ENCODE peak calls at places on chromosomes 5 and 9, in six cellular contexts. One of them, this sample, is unnamed. For H3K27me3, the result is how much of the 10 kb centered on the place peaks cover.

GRCh38 chr9:83154087-83154736 is 91.3 kb upstream of the RASEF start:
- DNase-seq in heart right ventricle: no peak
- DNase-seq in stomach: peak
- DNase-seq in uterus: no peak
- DNase-seq in kidney epithelial cell: peak
- DNase-seq in effector memory CD4-positive, alpha-beta T cell: no peak
- DNase-seq in this sample: no peak

GRCh38 chr5:128376577-128376976 is 161.5 kb downstream of the FBN2 start:
- DNase-seq in heart right ventricle: no peak
- DNase-seq in stomach: no peak
- DNase-seq in uterus: no peak
- DNase-seq in kidney epithelial cell: no peak
- DNase-seq in effector memory CD4-positive, alpha-beta T cell: no peak
- DNase-seq in this sample: no peak

GRCh38 chr9:13524245-13524644 is 244.8 kb upstream of the MPDZ start:
- DNase-seq in heart right ventricle: no peak
- DNase-seq in stomach: no peak
- DNase-seq in uterus: no peak
- DNase-seq in kidney epithelial cell: no peak
- DNase-seq in effector memory CD4-positive, alpha-beta T cell: no peak
- DNase-seq in this sample: no peak

GRCh38 chr9:37209431-37210386 is 89.3 kb downstream of the ZCCHC7 start:
- DNase-seq in heart right ventricle: no peak
- DNase-seq in stomach: no peak
- DNase-seq in uterus: no peak
- DNase-seq in kidney epithelial cell: no peak
- DNase-seq in effector memory CD4-positive, alpha-beta T cell: no peak
- DNase-seq in this sample: no peak

GRCh38 chr9:93662952-93663572 is 86.7 kb downstream of the PHF2 start:
- DNase-seq in heart right ventricle: no peak
- DNase-seq in stomach: no peak
- DNase-seq in uterus: no peak
- DNase-seq in kidney epithelial cell: no peak
- DNase-seq in effector memory CD4-positive, alpha-beta T cell: no peak
- DNase-seq in this sample: peak

GRCh38 chr5:10145922-10146321 is 103.8 kb downstream of the ATPSCKMT start:
- DNase-seq in heart right ventricle: no peak
- DNase-seq in stomach: no peak
- DNase-seq in uterus: no peak
- DNase-seq in kidney epithelial cell: no peak
- DNase-seq in effector memory CD4-positive, alpha-beta T cell: no peak
- DNase-seq in this sample: no peak

GRCh38 chr9:18890372-18890771 is 142.6 kb downstream of the SAXO1 start:
- DNase-seq in heart right ventricle: no peak
- DNase-seq in stomach: no peak
- DNase-seq in uterus: no peak
- DNase-seq in kidney epithelial cell: no peak
- DNase-seq in effector memory CD4-positive, alpha-beta T cell: no peak
- DNase-seq in this sample: no peak

GRCh38 chr5:160835376-160835775 is 16.6 kb downstream of the ATP10B start:
- DNase-seq in heart right ventricle: no peak
- DNase-seq in stomach: no peak
- DNase-seq in uterus: no peak
- DNase-seq in kidney epithelial cell: no peak
- DNase-seq in effector memory CD4-positive, alpha-beta T cell: no peak
- DNase-seq in this sample: no peak

GRCh38 chr5:123511290-123511647 is 708 bp upstream of the CSNK1G3 start:
- DNase-seq in heart right ventricle: no peak
- DNase-seq in stomach: no peak
- DNase-seq in uterus: no peak
- DNase-seq in kidney epithelial cell: peak
- DNase-seq in effector memory CD4-positive, alpha-beta T cell: no peak
- DNase-seq in this sample: no peak

GRCh38 chr9:121199921-121200320 is 1.7 kb downstream of the RAB14 start:
- DNase-seq in heart right ventricle: no peak
- DNase-seq in stomach: no peak
- DNase-seq in uterus: no peak
- DNase-seq in kidney epithelial cell: no peak
- DNase-seq in effector memory CD4-positive, alpha-beta T cell: no peak
- DNase-seq in this sample: no peak

GRCh38 chr5:139746691-139747582 is 48.7 kb upstream of the PSD2 start:
- DNase-seq in heart right ventricle: no peak
- DNase-seq in stomach: peak
- DNase-seq in uterus: peak
- DNase-seq in kidney epithelial cell: no peak
- DNase-seq in effector memory CD4-positive, alpha-beta T cell: peak
- DNase-seq in this sample: peak

GRCh38 chr5:20286512-20286911 is 298.5 kb upstream of the CDH18 start:
- DNase-seq in heart right ventricle: no peak
- DNase-seq in stomach: no peak
- DNase-seq in uterus: no peak
- DNase-seq in kidney epithelial cell: peak
- DNase-seq in effector memory CD4-positive, alpha-beta T cell: no peak
- DNase-seq in this sample: no peak

GRCh38 chr5:140039561-140039960 is 3.5 kb downstream of the NRG2 start:
- DNase-seq in heart right ventricle: no peak
- DNase-seq in stomach: no peak
- DNase-seq in uterus: no peak
- DNase-seq in kidney epithelial cell: no peak
- DNase-seq in effector memory CD4-positive, alpha-beta T cell: no peak
- DNase-seq in this sample: peak

GRCh38 chr5:126368239-126368812 is 54.9 kb upstream of the GRAMD2B start:
- DNase-seq in heart right ventricle: no peak
- DNase-seq in stomach: no peak
- DNase-seq in uterus: peak
- DNase-seq in kidney epithelial cell: no peak
- DNase-seq in effector memory CD4-positive, alpha-beta T cell: no peak
- DNase-seq in this sample: no peak

GRCh38 chr5:123517479-123517878 is 5.5 kb downstream of the CSNK1G3 start:
- DNase-seq in heart right ventricle: no peak
- DNase-seq in stomach: no peak
- DNase-seq in uterus: no peak
- DNase-seq in kidney epithelial cell: no peak
- DNase-seq in effector memory CD4-positive, alpha-beta T cell: no peak
- DNase-seq in this sample: no peak

GRCh38 chr9:133993635-133994253 is 1.6 kb upstream of the VAV2 start:
- DNase-seq in heart right ventricle: no peak
- DNase-seq in stomach: no peak
- DNase-seq in uterus: no peak
- DNase-seq in kidney epithelial cell: no peak
- DNase-seq in effector memory CD4-positive, alpha-beta T cell: no peak
- DNase-seq in this sample: no peak

GRCh38 chr9:93669116-93669957 is 93.0 kb downstream of the PHF2 start:
- DNase-seq in heart right ventricle: no peak
- DNase-seq in stomach: peak
- DNase-seq in uterus: peak
- DNase-seq in kidney epithelial cell: no peak
- DNase-seq in effector memory CD4-positive, alpha-beta T cell: no peak
- DNase-seq in this sample: peak

GRCh38 chr5:10445352-10445751 is 3.7 kb downstream of the ROPN1L start:
- DNase-seq in heart right ventricle: no peak
- DNase-seq in stomach: no peak
- DNase-seq in uterus: no peak
- DNase-seq in kidney epithelial cell: no peak
- DNase-seq in effector memory CD4-positive, alpha-beta T cell: no peak
- DNase-seq in this sample: no peak

GRCh38 chr9:37449877-37450632 is 15.2 kb downstream of the ZBTB5 start:
- DNase-seq in heart right ventricle: no peak
- DNase-seq in stomach: no peak
- DNase-seq in uterus: no peak
- DNase-seq in kidney epithelial cell: no peak
- DNase-seq in effector memory CD4-positive, alpha-beta T cell: no peak
- DNase-seq in this sample: no peak

GRCh38 chr5:3394046-3394597 is 201.5 kb upstream of the IRX1 start:
- DNase-seq in heart right ventricle: no peak
- DNase-seq in stomach: no peak
- DNase-seq in uterus: no peak
- DNase-seq in kidney epithelial cell: no peak
- DNase-seq in effector memory CD4-positive, alpha-beta T cell: no peak
- DNase-seq in this sample: no peak

GRCh38 chr9:676780-677458 is 164.6 kb upstream of the DMRT1 start:
- DNase-seq in heart right ventricle: no peak
- DNase-seq in stomach: no peak
- DNase-seq in uterus: no peak
- DNase-seq in kidney epithelial cell: no peak
- DNase-seq in effector memory CD4-positive, alpha-beta T cell: no peak
- DNase-seq in this sample: no peak

GRCh38 chr9:127444283-127444920 is 6.8 kb downstream of the RPL12 start:
- DNase-seq in heart right ventricle: no peak
- DNase-seq in stomach: no peak
- DNase-seq in uterus: no peak
- DNase-seq in kidney epithelial cell: no peak
- DNase-seq in effector memory CD4-positive, alpha-beta T cell: no peak
- DNase-seq in this sample: no peak

GRCh38 chr5:93018461-93018860 is 562.6 kb downstream of the NR2F1-AS1 start:
- DNase-seq in heart right ventricle: no peak
- DNase-seq in stomach: no peak
- DNase-seq in uterus: no peak
- DNase-seq in kidney epithelial cell: no peak
- DNase-seq in effector memory CD4-positive, alpha-beta T cell: no peak
- DNase-seq in this sample: no peak

GRCh38 chr5:109299557-109299956 is 110.2 kb downstream of the PJA2 start:
- DNase-seq in heart right ventricle: no peak
- DNase-seq in stomach: no peak
- DNase-seq in uterus: no peak
- DNase-seq in kidney epithelial cell: no peak
- DNase-seq in effector memory CD4-positive, alpha-beta T cell: no peak
- DNase-seq in this sample: no peak

GRCh38 chr5:75020016-75020656 is 32.2 kb downstream of the GCNT4 start:
- DNase-seq in heart right ventricle: no peak
- DNase-seq in stomach: peak
- DNase-seq in uterus: no peak
- DNase-seq in kidney epithelial cell: no peak
- DNase-seq in effector memory CD4-positive, alpha-beta T cell: no peak
- DNase-seq in this sample: no peak

GRCh38 chr9:110602281-110602680 is 22.7 kb upstream of the SVEP1 start:
- DNase-seq in heart right ventricle: no peak
- DNase-seq in stomach: no peak
- DNase-seq in uterus: no peak
- DNase-seq in kidney epithelial cell: no peak
- DNase-seq in effector memory CD4-positive, alpha-beta T cell: no peak
- DNase-seq in this sample: no peak
- H3K27me3 ChIP-seq in heart right ventricle: under half
- H3K27me3 ChIP-seq in stomach: under half
- H3K27me3 ChIP-seq in uterus: under half
- H3K27me3 ChIP-seq in kidney epithelial cell: under half
- H3K27me3 ChIP-seq in effector memory CD4-positive, alpha-beta T cell: under half
- H3K27me3 ChIP-seq in this sample: under half

GRCh38 chr5:69230181-69230580 is 4.5 kb upstream of the CDK7 start:
- DNase-seq in heart right ventricle: no peak
- DNase-seq in stomach: no peak
- DNase-seq in uterus: no peak
- DNase-seq in kidney epithelial cell: no peak
- DNase-seq in effector memory CD4-positive, alpha-beta T cell: no peak
- DNase-seq in this sample: no peak

GRCh38 chr5:69224520-69224919 is 10.2 kb upstream of the CDK7 start:
- DNase-seq in heart right ventricle: no peak
- DNase-seq in stomach: no peak
- DNase-seq in uterus: no peak
- DNase-seq in kidney epithelial cell: no peak
- DNase-seq in effector memory CD4-positive, alpha-beta T cell: no peak
- DNase-seq in this sample: no peak

GRCh38 chr5:69219939-69220338 is 14.7 kb upstream of the CDK7 start:
- DNase-seq in heart right ventricle: no peak
- DNase-seq in stomach: no peak
- DNase-seq in uterus: no peak
- DNase-seq in kidney epithelial cell: no peak
- DNase-seq in effector memory CD4-positive, alpha-beta T cell: no peak
- DNase-seq in this sample: no peak

GRCh38 chr5:69231281-69231680 is 3.4 kb upstream of the CDK7 start:
- DNase-seq in heart right ventricle: no peak
- DNase-seq in stomach: no peak
- DNase-seq in uterus: no peak
- DNase-seq in kidney epithelial cell: no peak
- DNase-seq in effector memory CD4-positive, alpha-beta T cell: no peak
- DNase-seq in this sample: no peak

GRCh38 chr5:69225859-69226258 is 8.8 kb upstream of the CDK7 start:
- DNase-seq in heart right ventricle: no peak
- DNase-seq in stomach: no peak
- DNase-seq in uterus: no peak
- DNase-seq in kidney epithelial cell: no peak
- DNase-seq in effector memory CD4-positive, alpha-beta T cell: no peak
- DNase-seq in this sample: no peak
- H3K27me3 ChIP-seq in heart right ventricle: under half
- H3K27me3 ChIP-seq in stomach: under half
- H3K27me3 ChIP-seq in uterus: under half
- H3K27me3 ChIP-seq in kidney epithelial cell: under half
- H3K27me3 ChIP-seq in effector memory CD4-positive, alpha-beta T cell: under half
- H3K27me3 ChIP-seq in this sample: under half

GRCh38 chr5:55226934-55227737 is at the start of gene MCIDAS:
- DNase-seq in heart right ventricle: no peak
- DNase-seq in stomach: peak
- DNase-seq in uterus: no peak
- DNase-seq in kidney epithelial cell: no peak
- DNase-seq in effector memory CD4-positive, alpha-beta T cell: peak
- DNase-seq in this sample: peak
- H3K27me3 ChIP-seq in heart right ventricle: half or more
- H3K27me3 ChIP-seq in stomach: half or more
- H3K27me3 ChIP-seq in uterus: under half
- H3K27me3 ChIP-seq in kidney epithelial cell: half or more
- H3K27me3 ChIP-seq in effector memory CD4-positive, alpha-beta T cell: half or more
- H3K27me3 ChIP-seq in this sample: half or more

GRCh38 chr9:126395439-126396212 is 69.0 kb downstream of the MVB12B start:
- DNase-seq in heart right ventricle: no peak
- DNase-seq in stomach: no peak
- DNase-seq in uterus: no peak
- DNase-seq in kidney epithelial cell: peak
- DNase-seq in effector memory CD4-positive, alpha-beta T cell: no peak
- DNase-seq in this sample: no peak

GRCh38 chr9:126399251-126399650 is 72.6 kb downstream of the MVB12B start:
- DNase-seq in heart right ventricle: no peak
- DNase-seq in stomach: no peak
- DNase-seq in uterus: no peak
- DNase-seq in kidney epithelial cell: no peak
- DNase-seq in effector memory CD4-positive, alpha-beta T cell: no peak
- DNase-seq in this sample: no peak

GRCh38 chr9:126398403-126399058 is 71.9 kb downstream of the MVB12B start:
- DNase-seq in heart right ventricle: peak
- DNase-seq in stomach: peak
- DNase-seq in uterus: peak
- DNase-seq in kidney epithelial cell: no peak
- DNase-seq in effector memory CD4-positive, alpha-beta T cell: peak
- DNase-seq in this sample: peak

GRCh38 chr9:126394802-126395201 is 68.2 kb downstream of the MVB12B start:
- DNase-seq in heart right ventricle: no peak
- DNase-seq in stomach: no peak
- DNase-seq in uterus: no peak
- DNase-seq in kidney epithelial cell: no peak
- DNase-seq in effector memory CD4-positive, alpha-beta T cell: no peak
- DNase-seq in this sample: no peak

DNA sequence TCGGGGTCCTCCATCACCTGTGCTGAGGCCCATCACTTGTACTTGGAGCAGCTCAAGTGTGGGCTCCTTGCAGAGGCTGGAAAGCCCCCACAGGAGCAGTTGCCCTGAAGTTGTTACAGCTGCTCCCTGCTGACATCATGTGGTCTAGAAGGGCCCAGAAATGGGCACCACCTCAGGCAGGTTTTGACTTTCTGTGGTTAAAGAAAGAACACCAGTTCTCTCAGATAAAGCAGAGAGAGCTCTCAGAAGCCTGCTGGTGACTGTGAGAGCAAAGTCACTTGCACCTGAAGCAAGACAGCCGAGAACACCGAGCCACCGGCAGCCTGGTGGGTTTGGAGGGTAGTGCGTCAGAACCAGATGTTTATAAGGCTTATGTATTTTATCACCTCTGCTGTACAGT is 70.4 kb downstream of the MVB12B start:
- DNase-seq in heart right ventricle: no peak
- DNase-seq in stomach: peak
- DNase-seq in uterus: no peak
- DNase-seq in kidney epithelial cell: no peak
- DNase-seq in effector memory CD4-positive, alpha-beta T cell: peak
- DNase-seq in this sample: no peak
- H3K27me3 ChIP-seq in heart right ventricle: under half
- H3K27me3 ChIP-seq in stomach: under half
- H3K27me3 ChIP-seq in uterus: under half
- H3K27me3 ChIP-seq in kidney epithelial cell: under half
- H3K27me3 ChIP-seq in effector memory CD4-positive, alpha-beta T cell: under half
- H3K27me3 ChIP-seq in this sample: under half